ENCODE peak calls at places on chromosomes 1 and 21, in four cellular contexts. B, I, Z and U are unnamed samples.

GRCh38 chr1:3116150-3116510 is 47.1 kb downstream of the PRDM16 start:
- DNase-seq in B (no peak), I (no peak), Z (no peak), U (no peak)

GRCh38 chr1:184296466-184297243 is 90.2 kb upstream of the C1orf21 start:
- DNase-seq in B (no peak), I (no peak), Z (no peak), U (no peak)

GRCh38 chr1:228337711-228338520 is 68.7 kb downstream of the TRIM11 start:
- DNase-seq in B (no peak), I (peak; percentile 43), Z (no peak), U (no peak)

GRCh38 chr1:51907079-51907702 is 28.7 kb upstream of the NRDC start:
- DNase-seq in B (no peak), I (no peak), Z (no peak), U (no peak)

GRCh38 chr1:29640428-29640785 is 404.1 kb downstream of the PTPRU start:
- DNase-seq in B (no peak), I (peak; percentile 28), Z (no peak), U (no peak)

GRCh38 chr1:9371391-9371935 is 78.8 kb downstream of the SPSB1 start:
- DNase-seq in B (peak; percentile 11), I (no peak), Z (no peak), U (no peak)

GRCh38 chr1:171742577-171742922 is 685 bp upstream of the VAMP4 start:
- DNase-seq in B (no peak), I (peak; percentile 53), Z (no peak), U (peak; percentile 33)

GRCh38 chr1:205108464-205108863 is 13.3 kb downstream of the RBBP5 start:
- DNase-seq in B (no peak), I (no peak), Z (no peak), U (no peak)

GRCh38 chr1:15255582-15256149 is 8.6 kb downstream of the FHAD1 start:
- DNase-seq in B (no peak), I (no peak), Z (no peak), U (no peak)

GRCh38 chr1:153375511-153375910 is at the start of gene S100A12:
- DNase-seq in B (no peak), I (no peak), Z (no peak), U (no peak)

GRCh38 chr1:200784576-200784975 is 45.9 kb downstream of the CAMSAP2 start:
- DNase-seq in B (no peak), I (no peak), Z (no peak), U (no peak)

GRCh38 chr1:224329484-224329841 is 509 bp downstream of the NVL start:
- DNase-seq in B (no peak), I (no peak), Z (no peak), U (no peak)

GRCh38 chr1:91404151-91405012 is at the start of gene HFM1:
- DNase-seq in B (peak; percentile 59), I (peak; percentile 88), Z (no peak), U (peak; percentile 83)

GRCh38 chr1:53561488-53562115 is 102.4 kb downstream of the DMRTB1 start:
- DNase-seq in B (no peak), I (no peak), Z (no peak), U (no peak)

GRCh38 chr1:101107496-101108115 is 82.0 kb upstream of the DPH5 start:
- DNase-seq in B (no peak), I (no peak), Z (no peak), U (no peak)

GRCh38 chr21:45966995-45967394 is 14.6 kb upstream of the COL6A1 start:
- DNase-seq in B (no peak), I (no peak), Z (no peak), U (no peak)

GRCh38 chr1:158246650-158247049 is 7.6 kb upstream of the CD1A start:
- DNase-seq in B (no peak), I (no peak), Z (no peak), U (no peak)

GRCh38 chr1:90402893-90403849 is 313.9 kb downstream of the BARHL2 start:
- DNase-seq in B (peak; percentile 89), I (no peak), Z (no peak), U (peak; percentile 76)

GRCh38 chr1:41393993-41394392 is 32.8 kb downstream of the FOXO6 start:
- DNase-seq in B (no peak), I (no peak), Z (no peak), U (no peak)
- H3K27me3 ChIP-seq in B (peaks cover 23% of the 10 kb centered on the region), I (no peaks in the 10 kb centered on the region), Z (no peaks in the 10 kb centered on the region), U (peaks cover 20% of the 10 kb centered on the region)

GRCh38 chr1:88538222-88538899 is 145.7 kb upstream of the PKN2 start:
- DNase-seq in B (no peak), I (no peak), Z (no peak), U (no peak)

GRCh38 chr1:88544166-88544565 is 139.9 kb upstream of the PKN2 start:
- DNase-seq in B (no peak), I (no peak), Z (no peak), U (no peak)

GRCh38 chr1:88537762-88538161 is 146.3 kb upstream of the PKN2 start:
- DNase-seq in B (no peak), I (no peak), Z (no peak), U (no peak)

DNA sequence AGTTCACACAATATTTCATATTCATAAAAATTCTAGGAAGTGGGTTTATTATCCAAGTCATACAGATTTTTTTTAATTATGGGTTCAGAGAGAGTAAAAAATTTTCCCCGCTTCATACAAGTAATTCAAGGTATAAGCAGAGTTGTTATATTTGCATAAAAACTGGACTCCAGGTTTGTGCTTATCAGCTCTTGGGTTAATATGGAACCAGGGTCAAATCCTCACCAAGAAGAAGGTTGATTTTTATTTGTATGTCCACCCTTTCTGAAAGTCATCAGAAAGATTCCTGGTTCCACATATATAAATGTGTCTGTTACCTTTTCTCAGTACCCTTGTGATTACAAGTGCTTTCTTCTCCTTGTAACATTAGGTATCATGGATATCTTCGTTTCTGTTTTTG is 143.8 kb upstream of the PKN2 start:
- DNase-seq in B (no peak), I (no peak), Z (no peak), U (no peak)
- TF ChIP-seq SUZ12 in B (no peak), I (no peak), Z (no peak), U (no peak)

GRCh38 chr1:181108297-181108696 is 19.8 kb downstream of the IER5 start:
- DNase-seq in B (peak; percentile 76), I (no peak), Z (no peak), U (no peak)
- H3K27me3 ChIP-seq in B (peaks cover 11% of the 10 kb centered on the region), I (peaks cover 9% of the 10 kb centered on the region), Z (no peaks in the 10 kb centered on the region), U (peaks cover 45% of the 10 kb centered on the region)

DNA sequence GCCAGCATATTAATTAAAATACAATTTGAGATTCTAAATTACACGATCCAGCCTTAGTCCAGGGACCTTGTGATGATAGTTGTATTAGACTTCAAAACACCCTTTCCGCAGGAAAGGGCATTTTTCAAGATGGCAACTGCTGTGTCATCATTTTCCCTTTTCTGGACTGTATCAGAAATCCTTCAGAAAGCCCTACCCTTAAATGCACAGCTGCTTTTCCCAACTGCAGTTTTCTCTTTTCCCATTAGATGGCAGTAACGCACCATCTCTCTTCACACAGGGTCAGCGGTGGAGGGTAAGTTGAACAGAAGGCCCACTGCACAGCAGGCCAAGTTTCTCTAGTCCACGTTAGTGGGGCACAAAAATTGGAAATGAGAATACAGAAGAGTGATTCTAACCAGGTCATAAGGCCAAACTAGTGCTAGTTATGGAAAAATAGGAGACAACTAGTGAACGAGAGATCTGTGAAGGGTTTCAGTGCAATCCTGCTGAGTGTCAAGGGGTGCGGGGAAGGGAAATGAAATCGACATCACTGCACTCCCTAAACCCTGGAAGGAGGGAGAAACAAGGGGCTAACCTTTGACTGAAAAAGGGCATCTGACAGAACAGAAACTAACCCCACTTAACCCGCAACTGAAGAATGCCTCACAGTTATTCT is 22.1 kb upstream of the TDRD10 start:
- DNase-seq in B (peak; percentile 74), I (peak; percentile 78), Z (peak; percentile 45), U (peak; percentile 75)
- TF ChIP-seq SUZ12 in B (no peak), I (no peak), Z (no peak), U (no peak)

GRCh38 chr1:202643397-202644218 is 66.6 kb downstream of the SYT2 start:
- DNase-seq in B (no peak), I (peak; percentile 80), Z (no peak), U (peak; percentile 64)
- H3K27me3 ChIP-seq in B (peaks cover 63% of the 10 kb centered on the region), I (no peaks in the 10 kb centered on the region), Z (peaks cover 6% of the 10 kb centered on the region), U (peaks cover 56% of the 10 kb centered on the region)

GRCh38 chr1:31625180-31625514 is 7.7 kb downstream of the HCRTR1 start:
- DNase-seq in B (no peak), I (no peak), Z (no peak), U (no peak)

GRCh38 chr1:31627301-31627929 is 9.9 kb downstream of the HCRTR1 start:
- DNase-seq in B (no peak), I (no peak), Z (no peak), U (no peak)

GRCh38 chr1:31624354-31625179 is 7.1 kb downstream of the HCRTR1 start:
- DNase-seq in B (no peak), I (no peak), Z (no peak), U (no peak)

GRCh38 chr1:31626451-31627202 is 9.1 kb downstream of the HCRTR1 start:
- DNase-seq in B (no peak), I (no peak), Z (no peak), U (no peak)

DNA sequence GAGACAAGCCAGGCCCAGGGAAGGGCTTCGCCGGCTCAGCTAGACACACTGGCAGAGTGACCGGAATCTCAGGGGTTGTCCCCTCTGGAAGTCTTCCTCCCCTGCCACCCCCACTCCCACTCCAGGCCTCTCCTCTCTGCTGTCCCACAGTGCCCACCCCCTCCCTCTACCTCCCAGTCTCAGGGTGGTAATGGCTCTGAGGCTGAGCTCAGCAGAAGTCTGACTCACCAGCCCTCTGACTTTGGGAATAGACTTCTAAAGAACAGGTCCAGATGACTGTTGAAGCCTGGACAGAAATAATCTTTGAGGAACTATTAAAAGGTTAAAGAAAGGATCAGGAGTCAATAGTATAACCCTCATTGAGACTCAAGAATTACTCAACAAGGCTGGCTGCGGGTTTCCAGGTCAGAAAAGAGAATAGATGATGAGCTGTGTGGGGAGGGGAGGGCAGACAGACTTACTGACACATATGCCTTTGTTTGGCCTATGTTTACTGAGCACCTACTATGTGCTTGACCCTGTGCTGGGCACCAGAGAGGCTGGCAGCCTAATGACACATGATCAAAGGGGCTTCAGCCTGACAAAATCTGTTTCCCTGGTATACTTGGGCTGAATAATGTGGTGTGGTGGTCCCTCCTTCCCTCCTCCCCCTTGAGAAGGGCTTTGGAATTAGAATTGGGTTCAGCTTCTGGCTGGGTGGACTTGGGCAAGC is 8.2 kb downstream of the HCRTR1 start:
- DNase-seq in B (no peak), I (no peak), Z (no peak), U (no peak)
- TF ChIP-seq SUZ12 in B (no peak), I (no peak), Z (no peak), U (no peak)

GRCh38 chr1:220391426-220391825 is 119.2 kb upstream of the RAB3GAP2 start:
- DNase-seq in B (no peak), I (no peak), Z (no peak), U (no peak)
- H3K27me3 ChIP-seq in B (no peaks in the 10 kb centered on the region), I (peaks cover 1% of the 10 kb centered on the region), Z (no peaks in the 10 kb centered on the region), U (no peaks in the 10 kb centered on the region)

GRCh38 chr1:230058619-230059018 is 8.4 kb upstream of the GALNT2 start:
- DNase-seq in B (no peak), I (no peak), Z (no peak), U (no peak)
- TF ChIP-seq SUZ12 in B (no peak), I (no peak), Z (no peak), U (no peak)

DNA sequence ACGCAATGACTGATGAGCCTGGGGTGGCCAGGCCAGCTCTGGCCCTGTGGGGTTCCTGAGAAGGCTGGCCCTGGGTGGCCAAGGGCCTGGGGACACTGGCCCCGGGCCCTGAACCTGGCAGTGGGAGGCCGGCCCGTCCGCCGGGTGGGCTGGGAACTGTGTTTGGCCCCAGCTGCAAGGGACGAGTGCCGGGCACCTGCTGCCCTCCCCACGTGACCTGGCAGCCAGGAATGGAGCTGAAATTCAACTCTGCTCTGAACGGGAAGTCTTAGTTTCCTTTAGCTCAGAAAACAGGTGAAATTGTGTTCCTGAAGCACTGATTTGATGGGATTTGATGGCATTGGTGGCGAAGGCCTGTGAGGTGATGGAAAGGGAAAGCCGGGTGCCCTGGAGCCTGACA is 8.2 kb upstream of the TTLL10 start:
- DNase-seq in B (no peak), I (no peak), Z (no peak), U (no peak)
- H3K27me3 ChIP-seq in B (no peaks in the 10 kb centered on the region), I (no peaks in the 10 kb centered on the region), Z (no peaks in the 10 kb centered on the region), U (no peaks in the 10 kb centered on the region)